ENCODE peak calls at places on chromosomes 16 and 17, in seven cellular contexts. L is left lung; M is CD4-positive, alpha-beta memory T cell; A is CD8-positive, alpha-beta T cell; R is epithelial cell of prostate; E is Panc1; T is neural progenitor cell. P is an unnamed sample.

GRCh38 chr17:14745122-14745521 is 444.2 kb downstream of the HS3ST3B1 start:
- DNase-seq in L (no peak), M (no peak), A (no peak), R (no peak), E (no peak), T (no peak), P (no peak)

GRCh38 chr16:8753411-8754054 is 43.9 kb downstream of the TMEM186 start:
- DNase-seq in L (no peak), M (no peak), A (no peak), R (no peak), E (no peak), T (no peak), P (no peak)

GRCh38 chr16:85193876-85194275 is 81.6 kb upstream of the CIBAR2 start:
- DNase-seq in L (no peak), M (no peak), A (no peak), R (no peak), E (no peak), T (no peak), P (no peak)

GRCh38 chr17:18960803-18961511 is 9.0 kb downstream of the SLC5A10 start:
- DNase-seq in L (peak), M (peak), A (peak), R (no peak), E (peak), T (peak), P (peak)

GRCh38 chr16:85984211-85984880 is 85.4 kb downstream of the IRF8 start:
- DNase-seq in L (no peak), M (no peak), A (no peak), R (no peak), E (no peak), T (no peak), P (no peak)

GRCh38 chr16:24493859-24494258 is 45.5 kb upstream of the RBBP6 start:
- DNase-seq in L (no peak), M (no peak), A (no peak), R (peak), E (no peak), T (no peak), P (no peak)

GRCh38 chr16:88434746-88435145 is 18.3 kb upstream of the ZFPM1 start:
- DNase-seq in L (no peak), M (no peak), A (no peak), R (no peak), E (no peak), T (no peak), P (no peak)

GRCh38 chr17:79007504-79008381 is 1.8 kb downstream of the CANT1 start:
- DNase-seq in L (peak), M (no peak), A (no peak), R (no peak), E (no peak), T (no peak), P (no peak)

GRCh38 chr17:44761932-44762810 is 3.4 kb downstream of the ADAM11 start:
- DNase-seq in L (no peak), M (no peak), A (no peak), R (no peak), E (no peak), T (no peak), P (no peak)

GRCh38 chr17:19940722-19941464 is 36.7 kb downstream of the AKAP10 start:
- DNase-seq in L (no peak), M (no peak), A (no peak), R (peak), E (no peak), T (no peak), P (no peak)

GRCh38 chr17:7238418-7239090 is 703 bp downstream of the PHF23 start:
- DNase-seq in L (peak), M (peak), A (peak), R (no peak), E (no peak), T (peak), P (no peak)

GRCh38 chr17:79988163-79988971 is 47.3 kb downstream of the TBC1D16 start:
- DNase-seq in L (no peak), M (no peak), A (no peak), R (no peak), E (no peak), T (no peak), P (no peak)

GRCh38 chr16:69724981-69725479 is 1.3 kb downstream of the NQO1 start:
- DNase-seq in L (no peak), M (no peak), A (no peak), R (no peak), E (no peak), T (no peak), P (peak)

GRCh38 chr17:49209061-49209571 is 1.3 kb downstream of the GNGT2 start:
- DNase-seq in L (no peak), M (no peak), A (peak), R (no peak), E (no peak), T (no peak), P (no peak)

GRCh38 chr17:83127431-83128160 is 48.2 kb downstream of the METRNL start:
- DNase-seq in L (no peak), M (no peak), A (no peak), R (no peak), E (no peak), T (no peak), P (no peak)

GRCh38 chr16:87457724-87458423 is 35.0 kb downstream of the ZCCHC14 start:
- DNase-seq in L (no peak), M (no peak), A (no peak), R (peak), E (peak), T (no peak), P (no peak)

GRCh38 chr17:78517421-78517820 is 59.8 kb downstream of the DNAH17 start:
- DNase-seq in L (no peak), M (no peak), A (no peak), R (no peak), E (no peak), T (no peak), P (no peak)

GRCh38 chr16:57468346-57468745 is 5.9 kb downstream of the POLR2C start:
- DNase-seq in L (no peak), M (no peak), A (no peak), R (no peak), E (no peak), T (no peak), P (no peak)

GRCh38 chr16:16121185-16121727 is 102.0 kb downstream of the ABCC6 start:
- DNase-seq in L (no peak), M (no peak), A (no peak), R (no peak), E (no peak), T (no peak), P (no peak)

GRCh38 chr16:86565644-86566511 is 751 bp upstream of the FOXC2 start:
- DNase-seq in L (no peak), M (no peak), A (no peak), R (no peak), E (no peak), T (peak), P (no peak)

GRCh38 chr16:16997349-16997748 is 473.4 kb downstream of the XYLT1 start:
- DNase-seq in L (no peak), M (no peak), A (no peak), R (no peak), E (no peak), T (no peak), P (no peak)

GRCh38 chr16:50688083-50688482 is 5.3 kb upstream of the NOD2 start:
- DNase-seq in L (no peak), M (no peak), A (no peak), R (no peak), E (no peak), T (no peak), P (no peak)

GRCh38 chr16:88585269-88585668 is 15.1 kb downstream of the ZC3H18 start:
- DNase-seq in L (no peak), M (no peak), A (no peak), R (no peak), E (no peak), T (no peak), P (no peak)

GRCh38 chr16:30028438-30029093 is 2.5 kb downstream of the TLCD3B start:
- DNase-seq in L (no peak), M (no peak), A (no peak), R (no peak), E (no peak), T (peak), P (no peak)

GRCh38 chr16:6193718-6194117 is 1096.1 kb upstream of the EEF2KMT start:
- DNase-seq in L (no peak), M (no peak), A (no peak), R (no peak), E (no peak), T (peak), P (no peak)

GRCh38 chr16:89658221-89658879 is 714 bp downstream of the SPATA33 start:
- DNase-seq in L (no peak), M (no peak), A (no peak), R (no peak), E (no peak), T (peak), P (no peak)

GRCh38 chr17:48558731-48559608 is 14.1 kb upstream of the HOXB2 start:
- DNase-seq in L (no peak), M (no peak), A (no peak), R (no peak), E (no peak), T (no peak), P (no peak)

GRCh38 chr17:12917401-12917800 is 100.4 kb downstream of the ELAC2 start:
- DNase-seq in L (no peak), M (no peak), A (no peak), R (no peak), E (no peak), T (no peak), P (no peak)

GRCh38 chr16:22428654-22429053 is 54.2 kb upstream of the CDR2 start:
- DNase-seq in L (no peak), M (no peak), A (no peak), R (no peak), E (no peak), T (no peak), P (no peak)

GRCh38 chr17:37825851-37826250 is 81.0 kb upstream of the HNF1B start:
- DNase-seq in L (no peak), M (no peak), A (no peak), R (no peak), E (no peak), T (no peak), P (no peak)

GRCh38 chr17:81386646-81387234 is 8.5 kb upstream of the BAHCC1 start:
- DNase-seq in L (no peak), M (no peak), A (no peak), R (no peak), E (no peak), T (peak), P (peak)

GRCh38 chr16:804193-805048 is 3.9 kb upstream of the GNG13 start:
- DNase-seq in L (no peak), M (no peak), A (no peak), R (no peak), E (no peak), T (no peak), P (no peak)

DNA sequence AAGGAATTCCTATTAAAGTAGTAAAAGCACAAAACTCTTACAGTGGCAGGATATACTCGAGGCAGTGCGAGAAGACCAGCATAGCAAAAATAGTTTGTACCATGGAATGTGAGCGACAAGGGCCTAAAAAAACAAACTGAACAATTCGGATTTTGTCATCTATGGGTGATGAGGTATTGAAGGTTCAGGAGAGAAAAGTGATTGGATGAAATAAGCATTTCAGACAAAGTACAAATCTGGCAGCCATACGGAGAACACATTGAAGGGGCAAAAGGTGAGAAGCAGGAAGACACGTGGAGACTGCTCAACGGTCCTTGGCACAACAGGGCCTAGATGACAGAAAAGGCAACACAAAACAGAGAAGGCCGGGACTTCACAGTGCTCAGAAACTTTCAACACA is 22.5 kb downstream of the MYH10 start:
- DNase-seq in L (no peak), M (no peak), A (no peak), R (no peak), E (no peak), T (no peak), P (no peak)
- H3K27ac ChIP-seq in L (no peak), M (no peak), A (no peak), R (no peak), E (no peak), T (peak), P (peak)

DNA sequence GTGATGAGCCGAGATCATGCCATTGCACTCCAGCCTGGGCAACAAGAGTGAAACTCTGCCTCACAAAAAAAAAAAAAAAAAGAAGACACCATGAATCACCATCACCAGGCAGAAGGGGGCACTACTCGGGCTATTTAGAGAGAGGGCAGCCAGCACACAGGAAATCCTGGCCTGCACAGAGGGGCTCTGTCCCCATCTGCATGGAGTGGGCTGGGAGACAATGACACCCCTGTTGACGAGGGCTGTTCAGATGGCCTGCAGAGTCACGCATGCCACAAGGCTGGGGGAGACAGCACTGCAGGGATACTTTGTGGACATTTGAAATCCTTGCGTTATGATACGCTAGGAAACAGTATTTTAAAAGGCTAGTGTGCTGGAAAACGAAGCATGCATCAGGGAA is 48.3 kb downstream of the CUEDC1 start:
- DNase-seq in L (no peak), M (no peak), A (no peak), R (no peak), E (no peak), T (peak), P (no peak)
- H3K27ac ChIP-seq in L (no peak), M (no peak), A (no peak), R (no peak), E (peak), T (peak), P (no peak)

GRCh38 chr17:55420776-55421178 is 858 bp downstream of the MMD start:
- DNase-seq in L (peak), M (peak), A (no peak), R (no peak), E (no peak), T (peak), P (peak)

GRCh38 chr17:55421179-55421934 is at the start of gene MMD:
- DNase-seq in L (no peak), M (peak), A (peak), R (no peak), E (no peak), T (no peak), P (peak)

GRCh38 chr17:55418369-55419268 is 3.0 kb downstream of the MMD start:
- DNase-seq in L (no peak), M (no peak), A (no peak), R (no peak), E (no peak), T (no peak), P (no peak)

GRCh38 chr17:55417411-55418268 is 4.0 kb downstream of the MMD start:
- DNase-seq in L (no peak), M (no peak), A (no peak), R (no peak), E (no peak), T (no peak), P (no peak)

GRCh38 chr17:55420067-55420775 is 1.4 kb downstream of the MMD start:
- DNase-seq in L (no peak), M (peak), A (peak), R (no peak), E (no peak), T (no peak), P (no peak)
- H3K27ac ChIP-seq in L (peak), M (peak), A (peak), R (no peak), E (peak), T (no peak), P (peak)

GRCh38 chr17:76388966-76389888 is 4.8 kb downstream of the SPHK1 start:
- DNase-seq in L (no peak), M (no peak), A (no peak), R (no peak), E (no peak), T (no peak), P (no peak)
- H3K27ac ChIP-seq in L (no peak), M (no peak), A (no peak), R (peak), E (no peak), T (no peak), P (no peak)

DNA sequence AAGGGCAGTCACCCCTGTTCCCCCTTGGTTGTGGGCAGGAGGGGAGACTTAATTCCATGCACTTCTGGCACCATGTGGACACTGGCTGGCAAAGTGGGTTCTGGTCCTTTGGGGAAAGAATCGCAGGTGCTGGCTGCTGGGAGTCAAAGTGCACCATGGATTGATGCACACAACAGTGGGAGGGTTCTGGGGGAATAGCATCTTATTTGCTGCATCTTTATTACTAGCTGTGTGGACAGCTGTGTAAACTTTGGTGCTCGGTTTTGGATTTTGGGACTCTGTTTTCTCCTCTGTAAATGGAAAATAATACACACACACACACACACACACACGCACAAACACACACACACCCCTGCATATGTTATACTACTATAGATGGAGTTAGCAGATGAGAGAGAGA is 3.9 kb downstream of the HSD17B2 start:
- DNase-seq in L (no peak), M (no peak), A (no peak), R (no peak), E (no peak), T (no peak), P (no peak)
- H3K27ac ChIP-seq in L (no peak), M (no peak), A (no peak), R (no peak), E (no peak), T (no peak), P (no peak)

P was measured in tibial artery.